ENCODE peak calls at places on chromosomes 2 and 18, in five cellular contexts. E is A549, Y is SK-N-SH, M is H4, D is endothelial cell. O is an unnamed sample.

GRCh38 chr2:103526757-103527156 is 764.9 kb downstream of the TMEM182 start:
- DNase-seq in Y (no peak), M (no peak), D (no peak), E (no peak), O (no peak)

GRCh38 chr2:158191569-158191968 is 89.9 kb downstream of the UPP2 start:
- DNase-seq in D (no peak), Y (no peak), E (no peak), M (peak; percentile 39), O (no peak)

GRCh38 chr18:68275616-68276015 is 439.3 kb downstream of the TMX3 start:
- DNase-seq in D (no peak), E (no peak), M (peak; percentile 90), Y (no peak), O (no peak)

GRCh38 chr2:152054593-152054992 is 44.3 kb downstream of the CACNB4 start:
- DNase-seq in Y (no peak), D (no peak), E (no peak), M (peak; percentile 50), O (no peak)

GRCh38 chr2:68690851-68691250 is 43.8 kb upstream of the ARHGAP25 start:
- DNase-seq in E (no peak), M (no peak), D (no peak), Y (no peak), O (no peak)

GRCh38 chr2:176817061-176817565 is 395.5 kb upstream of the HNRNPA3 start:
- DNase-seq in E (no peak), M (no peak), D (no peak), Y (peak; percentile 57), O (no peak)

GRCh38 chr2:240179186-240179815 is 38.8 kb upstream of the OTOS start:
- DNase-seq in Y (no peak), D (no peak), E (no peak), M (no peak), O (no peak)

GRCh38 chr18:24534271-24534670 is 73.8 kb downstream of the HRH4 start:
- DNase-seq in M (no peak), D (no peak), E (no peak), Y (no peak), O (no peak)

GRCh38 chr2:152606081-152606480 is 111.2 kb downstream of the PRPF40A start:
- DNase-seq in D (no peak), E (no peak), M (no peak), Y (no peak), O (no peak)

GRCh38 chr2:3338360-3338759 is 39.3 kb downstream of the EIPR1 start:
- DNase-seq in E (no peak), D (no peak), Y (no peak), M (no peak), O (no peak)